ENCODE peak calls at places on chromosomes 4 and X, in seven cellular contexts. W, M, F, Q, T, V and R are unnamed samples.

GRCh38 chr4:177308125-177308524 is 1.5 kb upstream of the NEIL3 start:
- DNase-seq in M (no peak), Q (peak; percentile 91), T (peak; percentile 86), W (no peak), F (peak; percentile 65), V (peak; percentile 18), R (peak; percentile 50)

GRCh38 chr4:169410839-169411770 is 140.3 kb upstream of the SH3RF1 start:
- DNase-seq in V (peak; percentile 36), T (no peak), Q (peak; percentile 23), M (no peak), W (peak; percentile 44), F (peak; percentile 20), R (peak; percentile 58)

GRCh38 chrX:71930298-71930697 is 19.7 kb downstream of the NHSL2 start:
- DNase-seq in T (no peak), Q (no peak), M (no peak), F (no peak), W (no peak), V (no peak), R (no peak)

GRCh38 chr4:186624951-186625350 is 69.6 kb upstream of the MTNR1A start:
- DNase-seq in M (no peak), T (peak; percentile 76), Q (peak; percentile 71), F (peak; percentile 56), V (no peak), W (peak; percentile 83), R (peak; percentile 72)

GRCh38 chr4:181821039-181822004 is 421.9 kb upstream of the TENM3 start:
- DNase-seq in Q (peak; percentile 69), M (no peak), V (no peak), T (no peak), W (peak; percentile 20), F (peak; percentile 24), R (peak; percentile 41)

GRCh38 chr4:5969777-5970176 is 48.5 kb downstream of the C4orf50 start:
- DNase-seq in M (no peak), F (no peak), V (no peak), W (no peak), Q (no peak), T (no peak), R (no peak)

GRCh38 chr4:4714330-4714729 is 145.1 kb upstream of the MSX1 start:
- DNase-seq in V (no peak), M (no peak), W (peak; percentile 17), T (no peak), F (peak; percentile 41), Q (peak; percentile 59), R (peak; percentile 45)

GRCh38 chr4:178198691-178199090 is 756.5 kb upstream of the AGA start:
- DNase-seq in M (no peak), Q (peak; percentile 65), V (no peak), F (no peak), W (peak; percentile 32), T (peak; percentile 33), R (no peak)

GRCh38 chrX:12249997-12250396 is 111.7 kb downstream of the FRMPD4 start:
- DNase-seq in V (no peak), M (no peak), F (no peak), Q (peak; percentile 27), T (no peak), W (no peak), R (no peak)

GRCh38 chr4:169110633-169111032 is 100.6 kb upstream of the CBR4 start:
- DNase-seq in M (no peak), T (no peak), W (no peak), F (no peak), V (no peak), Q (no peak), R (no peak)